ENCODE peak calls at places on chromosomes 4 and X, in eight cellular contexts. One of them, this sample, is unnamed.

GRCh38 chrX:100447563-100448397 is 37.7 kb upstream of the PCDH19 start:
- DNase-seq in suprapubic skin: peak; percentile 61
- DNase-seq in sigmoid colon: no peak
- DNase-seq in HCT116: peak; percentile 31
- DNase-seq in breast epithelium: no peak
- DNase-seq in transverse colon: peak; percentile 38
- DNase-seq in H1: no peak
- DNase-seq in stomach: no peak
- DNase-seq in this sample: no peak

GRCh38 chr4:1295405-1296055 is 5.8 kb downstream of the MAEA start:
- DNase-seq in suprapubic skin: no peak
- DNase-seq in sigmoid colon: peak; percentile 50
- DNase-seq in H1: no peak
- DNase-seq in HCT116: no peak
- DNase-seq in breast epithelium: no peak
- DNase-seq in transverse colon: no peak
- DNase-seq in stomach: no peak
- DNase-seq in this sample: no peak

GRCh38 chr4:54898941-54899340 is 226.5 kb downstream of the KDR start:
- DNase-seq in transverse colon: no peak
- DNase-seq in sigmoid colon: no peak
- DNase-seq in HCT116: no peak
- DNase-seq in breast epithelium: no peak
- DNase-seq in stomach: no peak
- DNase-seq in H1: no peak
- DNase-seq in suprapubic skin: no peak
- DNase-seq in this sample: no peak

GRCh38 chrX:151180400-151180799 is 4.0 kb downstream of the GPR50 start:
- DNase-seq in stomach: no peak
- DNase-seq in transverse colon: no peak
- DNase-seq in sigmoid colon: no peak
- DNase-seq in breast epithelium: no peak
- DNase-seq in H1: no peak
- DNase-seq in HCT116: no peak
- DNase-seq in suprapubic skin: no peak
- DNase-seq in this sample: no peak

GRCh38 chrX:78104447-78105176 is 564 bp downstream of the PGK1 start:
- DNase-seq in stomach: peak; percentile 57
- DNase-seq in H1: no peak
- DNase-seq in breast epithelium: no peak
- DNase-seq in HCT116: no peak
- DNase-seq in sigmoid colon: peak; percentile 79
- DNase-seq in transverse colon: peak; percentile 70
- DNase-seq in suprapubic skin: peak; percentile 68
- DNase-seq in this sample: peak; percentile 32

GRCh38 chrX:57607295-57608187 is 15.7 kb downstream of the ZXDB start:
- DNase-seq in stomach: no peak
- DNase-seq in suprapubic skin: no peak
- DNase-seq in breast epithelium: no peak
- DNase-seq in sigmoid colon: no peak
- DNase-seq in transverse colon: no peak
- DNase-seq in HCT116: no peak
- DNase-seq in H1: no peak
- DNase-seq in this sample: no peak

GRCh38 chr4:22688236-22688635 is 4.5 kb upstream of the GBA3 start:
- DNase-seq in stomach: no peak
- DNase-seq in H1: no peak
- DNase-seq in breast epithelium: no peak
- DNase-seq in HCT116: no peak
- DNase-seq in sigmoid colon: no peak
- DNase-seq in suprapubic skin: no peak
- DNase-seq in transverse colon: no peak
- DNase-seq in this sample: no peak

GRCh38 chr4:151231915-151232595 is 44.9 kb upstream of the PRSS48 start:
- DNase-seq in H1: no peak
- DNase-seq in sigmoid colon: no peak
- DNase-seq in transverse colon: no peak
- DNase-seq in HCT116: no peak
- DNase-seq in stomach: no peak
- DNase-seq in suprapubic skin: no peak
- DNase-seq in breast epithelium: no peak
- DNase-seq in this sample: no peak

GRCh38 chrX:117743469-117744251 is 372.9 kb downstream of the KLHL13 start:
- DNase-seq in suprapubic skin: no peak
- DNase-seq in H1: no peak
- DNase-seq in stomach: no peak
- DNase-seq in HCT116: no peak
- DNase-seq in transverse colon: peak; percentile 9
- DNase-seq in breast epithelium: no peak
- DNase-seq in sigmoid colon: no peak
- DNase-seq in this sample: peak; percentile 4

GRCh38 chr4:110087116-110087708 is 111.2 kb downstream of the ELOVL6 start:
- DNase-seq in sigmoid colon: no peak
- DNase-seq in HCT116: peak; percentile 51
- DNase-seq in stomach: no peak
- DNase-seq in H1: no peak
- DNase-seq in breast epithelium: no peak
- DNase-seq in transverse colon: no peak
- DNase-seq in suprapubic skin: no peak
- DNase-seq in this sample: no peak

GRCh38 chrX:45667666-45668065 is 467.0 kb upstream of the DIPK2B start:
- DNase-seq in HCT116: peak; percentile 35
- DNase-seq in breast epithelium: no peak
- DNase-seq in sigmoid colon: no peak
- DNase-seq in stomach: no peak
- DNase-seq in suprapubic skin: no peak
- DNase-seq in H1: no peak
- DNase-seq in transverse colon: no peak
- DNase-seq in this sample: no peak

GRCh38 chr4:98929341-98930267 is 671 bp upstream of the EIF4E start:
- DNase-seq in transverse colon: peak; percentile 75
- DNase-seq in H1: no peak
- DNase-seq in HCT116: peak; percentile 94
- DNase-seq in stomach: peak; percentile 71
- DNase-seq in suprapubic skin: peak; percentile 83
- DNase-seq in sigmoid colon: peak; percentile 84
- DNase-seq in breast epithelium: peak; percentile 58
- DNase-seq in this sample: peak; percentile 33
- TF ChIP-seq POLR2A in transverse colon: peak; percentile 89
- TF ChIP-seq POLR2A in H1: peak; percentile 86
- TF ChIP-seq POLR2A in HCT116: peak; percentile 69
- TF ChIP-seq POLR2A in stomach: no peak
- TF ChIP-seq POLR2A in suprapubic skin: no peak
- TF ChIP-seq POLR2A in sigmoid colon: peak; percentile 59
- TF ChIP-seq POLR2A in breast epithelium: no peak
- TF ChIP-seq POLR2A in this sample: peak; percentile 67

GRCh38 chr4:140937866-140938265 is 181.7 kb upstream of the TBC1D9 start:
- DNase-seq in breast epithelium: no peak
- DNase-seq in HCT116: no peak
- DNase-seq in suprapubic skin: no peak
- DNase-seq in stomach: no peak
- DNase-seq in H1: no peak
- DNase-seq in sigmoid colon: no peak
- DNase-seq in transverse colon: no peak
- DNase-seq in this sample: no peak

GRCh38 chr4:140930556-140930955 is 174.4 kb upstream of the TBC1D9 start:
- DNase-seq in suprapubic skin: no peak
- DNase-seq in HCT116: no peak
- DNase-seq in stomach: no peak
- DNase-seq in breast epithelium: no peak
- DNase-seq in transverse colon: no peak
- DNase-seq in sigmoid colon: peak; percentile 71
- DNase-seq in H1: no peak
- DNase-seq in this sample: no peak

GRCh38 chr4:140931904-140932303 is 175.7 kb upstream of the TBC1D9 start:
- DNase-seq in stomach: no peak
- DNase-seq in suprapubic skin: no peak
- DNase-seq in HCT116: no peak
- DNase-seq in transverse colon: no peak
- DNase-seq in sigmoid colon: no peak
- DNase-seq in H1: no peak
- DNase-seq in breast epithelium: no peak
- DNase-seq in this sample: no peak

GRCh38 chr4:140932646-140933045 is 176.5 kb upstream of the TBC1D9 start:
- DNase-seq in suprapubic skin: no peak
- DNase-seq in transverse colon: no peak
- DNase-seq in H1: no peak
- DNase-seq in HCT116: no peak
- DNase-seq in stomach: no peak
- DNase-seq in breast epithelium: no peak
- DNase-seq in sigmoid colon: no peak
- DNase-seq in this sample: no peak

DNA sequence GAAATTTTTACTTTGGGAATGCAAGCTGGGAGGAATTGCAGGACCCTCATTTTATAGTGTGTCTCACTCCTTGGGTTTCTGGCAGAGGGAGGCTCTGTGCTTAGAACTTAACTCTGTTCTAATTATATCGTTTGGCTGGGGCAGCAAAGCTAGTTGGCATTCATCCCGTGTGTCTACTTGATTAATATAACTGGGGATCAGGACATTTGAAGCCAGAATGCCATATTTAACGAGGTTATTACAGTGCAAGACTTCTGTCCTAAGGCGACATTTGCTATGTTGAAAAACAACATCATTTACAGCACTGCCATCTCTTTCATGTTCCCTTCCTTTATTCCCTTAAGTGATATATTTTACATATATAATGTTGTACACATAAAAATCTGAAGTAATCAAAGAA is 179.1 kb upstream of the TBC1D9 start:
- DNase-seq in breast epithelium: no peak
- DNase-seq in suprapubic skin: no peak
- DNase-seq in stomach: no peak
- DNase-seq in transverse colon: no peak
- DNase-seq in H1: no peak
- DNase-seq in sigmoid colon: peak; percentile 84
- DNase-seq in HCT116: no peak
- DNase-seq in this sample: no peak
- TF ChIP-seq POLR2AphosphoS5 in breast epithelium: no peak
- TF ChIP-seq POLR2AphosphoS5 in suprapubic skin: no peak
- TF ChIP-seq POLR2AphosphoS5 in stomach: peak; percentile 19
- TF ChIP-seq POLR2AphosphoS5 in transverse colon: peak; percentile 36
- TF ChIP-seq POLR2AphosphoS5 in H1: no peak
- TF ChIP-seq POLR2AphosphoS5 in sigmoid colon: peak; percentile 85
- TF ChIP-seq POLR2AphosphoS5 in HCT116: no peak
- TF ChIP-seq POLR2AphosphoS5 in this sample: no peak

GRCh38 chr4:159291176-159291575 is 188.3 kb downstream of the RAPGEF2 start:
- DNase-seq in suprapubic skin: no peak
- DNase-seq in sigmoid colon: no peak
- DNase-seq in HCT116: no peak
- DNase-seq in stomach: no peak
- DNase-seq in transverse colon: no peak
- DNase-seq in H1: no peak
- DNase-seq in breast epithelium: no peak
- DNase-seq in this sample: no peak

GRCh38 chr4:159292137-159292896 is 189.4 kb downstream of the RAPGEF2 start:
- DNase-seq in transverse colon: no peak
- DNase-seq in H1: no peak
- DNase-seq in suprapubic skin: no peak
- DNase-seq in HCT116: no peak
- DNase-seq in sigmoid colon: no peak
- DNase-seq in breast epithelium: no peak
- DNase-seq in stomach: no peak
- DNase-seq in this sample: no peak

GRCh38 chr4:159296061-159296460 is 193.2 kb downstream of the RAPGEF2 start:
- DNase-seq in transverse colon: no peak
- DNase-seq in breast epithelium: no peak
- DNase-seq in H1: no peak
- DNase-seq in HCT116: no peak
- DNase-seq in sigmoid colon: no peak
- DNase-seq in suprapubic skin: no peak
- DNase-seq in stomach: no peak
- DNase-seq in this sample: no peak

GRCh38 chr4:159298502-159298901 is 195.6 kb downstream of the RAPGEF2 start:
- DNase-seq in stomach: no peak
- DNase-seq in sigmoid colon: no peak
- DNase-seq in suprapubic skin: no peak
- DNase-seq in HCT116: no peak
- DNase-seq in H1: no peak
- DNase-seq in breast epithelium: no peak
- DNase-seq in transverse colon: no peak
- DNase-seq in this sample: no peak

DNA sequence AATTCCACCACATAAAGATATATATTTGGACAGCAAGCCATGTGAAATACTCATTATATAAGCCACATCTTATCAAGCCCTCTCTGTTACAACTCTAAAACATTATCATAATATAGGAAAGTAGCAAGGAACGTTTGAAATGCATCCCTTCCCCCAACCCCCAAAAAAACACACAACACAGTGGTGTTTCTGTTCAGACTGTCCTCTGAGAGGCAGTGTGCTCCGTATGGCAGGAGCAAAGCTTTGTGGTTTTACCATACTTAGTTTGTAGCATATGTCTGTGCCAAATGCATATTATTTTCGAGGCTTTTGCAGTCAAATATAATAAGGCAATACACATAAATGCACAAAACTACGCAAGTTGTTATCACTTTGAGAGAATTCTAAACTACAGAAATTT is 194.2 kb downstream of the RAPGEF2 start:
- DNase-seq in HCT116: no peak
- DNase-seq in sigmoid colon: no peak
- DNase-seq in transverse colon: no peak
- DNase-seq in suprapubic skin: no peak
- DNase-seq in H1: no peak
- DNase-seq in breast epithelium: no peak
- DNase-seq in stomach: no peak
- DNase-seq in this sample: no peak
- TF ChIP-seq CTCF in HCT116: peak; percentile 10
- TF ChIP-seq CTCF in sigmoid colon: no peak
- TF ChIP-seq CTCF in transverse colon: no peak
- TF ChIP-seq CTCF in suprapubic skin: no peak
- TF ChIP-seq CTCF in H1: peak; percentile 16
- TF ChIP-seq CTCF in breast epithelium: no peak
- TF ChIP-seq CTCF in stomach: no peak
- TF ChIP-seq CTCF in this sample: no peak

GRCh38 chrX:139933904-139934303 is 1.1 kb upstream of the ATP11C start:
- DNase-seq in sigmoid colon: no peak
- DNase-seq in stomach: peak; percentile 31
- DNase-seq in HCT116: no peak
- DNase-seq in breast epithelium: no peak
- DNase-seq in transverse colon: peak; percentile 35
- DNase-seq in H1: no peak
- DNase-seq in suprapubic skin: no peak
- DNase-seq in this sample: no peak

GRCh38 chrX:139932901-139933796 is at the start of gene ATP11C:
- DNase-seq in sigmoid colon: peak; percentile 94
- DNase-seq in H1: peak; percentile 56
- DNase-seq in HCT116: peak; percentile 47
- DNase-seq in breast epithelium: peak; percentile 76
- DNase-seq in transverse colon: peak; percentile 88
- DNase-seq in suprapubic skin: peak; percentile 89
- DNase-seq in stomach: peak; percentile 81
- DNase-seq in this sample: peak; percentile 74

GRCh38 chrX:139930923-139931645 is 1.8 kb downstream of the ATP11C start:
- DNase-seq in breast epithelium: no peak
- DNase-seq in HCT116: no peak
- DNase-seq in sigmoid colon: peak; percentile 63
- DNase-seq in transverse colon: peak; percentile 24
- DNase-seq in H1: no peak
- DNase-seq in suprapubic skin: no peak
- DNase-seq in stomach: no peak
- DNase-seq in this sample: peak; percentile 4

GRCh38 chrX:139931646-139932076 is 1.2 kb downstream of the ATP11C start:
- DNase-seq in transverse colon: no peak
- DNase-seq in suprapubic skin: peak; percentile 66
- DNase-seq in sigmoid colon: no peak
- DNase-seq in HCT116: no peak
- DNase-seq in breast epithelium: no peak
- DNase-seq in stomach: no peak
- DNase-seq in H1: no peak
- DNase-seq in this sample: no peak

GRCh38 chrX:139932077-139932900 is 564 bp downstream of the ATP11C start:
- DNase-seq in H1: no peak
- DNase-seq in stomach: peak; percentile 43
- DNase-seq in suprapubic skin: peak; percentile 76
- DNase-seq in sigmoid colon: peak; percentile 73
- DNase-seq in HCT116: no peak
- DNase-seq in transverse colon: peak; percentile 55
- DNase-seq in breast epithelium: peak; percentile 48
- DNase-seq in this sample: peak; percentile 17
- TF ChIP-seq POLR2A in H1: no peak
- TF ChIP-seq POLR2A in stomach: no peak
- TF ChIP-seq POLR2A in suprapubic skin: no peak
- TF ChIP-seq POLR2A in sigmoid colon: no peak
- TF ChIP-seq POLR2A in HCT116: peak; percentile 1
- TF ChIP-seq POLR2A in transverse colon: no peak
- TF ChIP-seq POLR2A in breast epithelium: no peak
- TF ChIP-seq POLR2A in this sample: peak; percentile 23

This sample was measured in prostate gland.